ENCODE peak calls at places on chromosomes 13 and 19, in four cellular contexts. One of them, this sample, is unnamed.

GRCh38 chr19:47618771-47619170 is 9.8 kb downstream of the BICRA start:
- DNase-seq in IMR-90: peak
- DNase-seq in A549: no peak
- DNase-seq in HepG2: no peak
- DNase-seq in this sample: no peak

GRCh38 chr19:7977021-7977722 is 28.3 kb downstream of the ELAVL1 start:
- DNase-seq in IMR-90: no peak
- DNase-seq in A549: no peak
- DNase-seq in HepG2: no peak
- DNase-seq in this sample: no peak

GRCh38 chr13:104773775-104774174 is 1707.6 kb upstream of the SLC10A2 start:
- DNase-seq in IMR-90: peak
- DNase-seq in A549: peak
- DNase-seq in HepG2: peak
- DNase-seq in this sample: peak

GRCh38 chr13:50198508-50198907 is 183.3 kb downstream of the KCNRG start:
- DNase-seq in IMR-90: peak
- DNase-seq in A549: no peak
- DNase-seq in HepG2: no peak
- DNase-seq in this sample: no peak

GRCh38 chr13:77565635-77566034 is 30.1 kb downstream of the SCEL start:
- DNase-seq in IMR-90: peak
- DNase-seq in A549: peak
- DNase-seq in HepG2: peak
- DNase-seq in this sample: peak

GRCh38 chr13:61880576-61881283 is 465.1 kb upstream of the PCDH20 start:
- DNase-seq in IMR-90: peak
- DNase-seq in A549: no peak
- DNase-seq in HepG2: peak
- DNase-seq in this sample: peak

GRCh38 chr13:27131202-27131623 is 40.4 kb downstream of the USP12 start:
- DNase-seq in IMR-90: peak
- DNase-seq in A549: no peak
- DNase-seq in HepG2: no peak
- DNase-seq in this sample: peak

GRCh38 chr19:28823338-28823961 is 389.5 kb downstream of the UQCRFS1 start:
- DNase-seq in IMR-90: no peak
- DNase-seq in A549: no peak
- DNase-seq in HepG2: no peak
- DNase-seq in this sample: no peak

GRCh38 chr13:112182831-112183543 is 116.0 kb downstream of the SOX1 start:
- DNase-seq in IMR-90: no peak
- DNase-seq in A549: no peak
- DNase-seq in HepG2: peak
- DNase-seq in this sample: no peak

GRCh38 chr19:51702754-51703654 is 9.9 kb downstream of the SPACA6 start:
- DNase-seq in IMR-90: no peak
- DNase-seq in A549: no peak
- DNase-seq in HepG2: no peak
- DNase-seq in this sample: no peak

GRCh38 chr19:38665950-38666661 is 18.7 kb downstream of the ACTN4 start:
- DNase-seq in IMR-90: peak
- DNase-seq in A549: no peak
- DNase-seq in HepG2: peak
- DNase-seq in this sample: no peak

GRCh38 chr13:29059837-29060236 is 239.7 kb downstream of the MTUS2 start:
- DNase-seq in IMR-90: no peak
- DNase-seq in A549: no peak
- DNase-seq in HepG2: no peak
- DNase-seq in this sample: no peak

GRCh38 chr19:18895038-18895827 is 725 bp downstream of the CERS1 start:
- DNase-seq in IMR-90: no peak
- DNase-seq in A549: peak
- DNase-seq in HepG2: peak
- DNase-seq in this sample: peak

GRCh38 chr19:3585301-3586123 is at the start of gene GIPC3:
- DNase-seq in IMR-90: no peak
- DNase-seq in A549: no peak
- DNase-seq in HepG2: no peak
- DNase-seq in this sample: no peak

DNA sequence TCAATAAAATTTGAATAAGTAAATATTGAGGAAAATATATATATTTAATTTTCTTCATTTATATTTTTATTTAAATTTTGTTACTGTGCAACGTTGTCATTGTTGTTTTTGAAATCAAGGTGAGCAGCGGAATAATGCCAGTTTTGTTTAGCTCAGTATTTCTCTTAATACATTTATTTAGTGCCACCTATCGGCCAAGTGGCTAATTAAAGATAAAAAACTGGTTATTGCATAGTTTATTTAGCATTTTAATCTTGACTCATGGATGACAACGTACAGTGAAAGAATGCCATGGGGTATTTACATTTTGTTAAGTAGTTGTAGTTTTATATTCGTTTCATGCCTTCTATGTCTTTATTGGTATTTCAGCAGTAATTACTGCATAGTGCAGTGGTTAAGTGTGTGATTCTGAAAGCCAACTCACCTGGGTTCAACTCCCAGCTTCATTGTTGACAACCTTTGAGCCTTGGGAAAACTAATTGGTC is 265.9 kb downstream of the MYO16 start:
- DNase-seq in IMR-90: peak
- DNase-seq in A549: no peak
- DNase-seq in HepG2: peak
- DNase-seq in this sample: no peak
- TF ChIP-seq CEBPB in IMR-90: no peak
- TF ChIP-seq CEBPB in A549: no peak
- TF ChIP-seq CEBPB in HepG2: no peak
- TF ChIP-seq CEBPB in this sample: no peak

DNA sequence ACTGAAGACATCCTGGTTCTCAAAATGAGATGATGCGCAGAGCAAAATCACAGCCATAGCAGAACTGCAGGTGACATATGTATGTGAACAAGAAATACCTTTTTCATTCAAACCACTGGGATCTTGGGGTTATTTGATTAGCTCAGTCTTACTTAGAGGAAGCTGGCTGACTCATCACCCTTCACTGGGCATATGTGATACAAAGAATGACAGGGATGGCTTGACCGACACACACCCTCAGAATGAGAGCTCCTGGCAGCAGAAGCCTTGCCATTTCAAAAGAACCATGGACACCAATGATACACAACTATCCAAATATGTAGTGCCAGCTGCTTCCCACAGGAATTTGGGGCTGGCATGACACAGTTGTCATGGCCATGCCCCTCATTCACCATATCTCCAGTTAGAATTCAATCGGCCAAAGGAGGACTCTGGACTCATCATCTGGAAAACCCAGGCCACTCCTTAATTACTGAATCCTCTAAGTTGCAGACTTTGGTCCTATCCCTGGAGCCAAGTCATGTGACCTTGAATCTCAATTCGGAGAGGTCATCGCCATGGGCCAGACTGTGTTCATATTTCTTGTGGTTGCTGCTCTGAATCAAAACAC is 115.8 kb downstream of the KATNAL1 start:
- DNase-seq in IMR-90: peak
- DNase-seq in A549: no peak
- DNase-seq in HepG2: no peak
- DNase-seq in this sample: no peak
- TF ChIP-seq CEBPB in IMR-90: no peak
- TF ChIP-seq CEBPB in A549: no peak
- TF ChIP-seq CEBPB in HepG2: no peak
- TF ChIP-seq CEBPB in this sample: no peak

DNA sequence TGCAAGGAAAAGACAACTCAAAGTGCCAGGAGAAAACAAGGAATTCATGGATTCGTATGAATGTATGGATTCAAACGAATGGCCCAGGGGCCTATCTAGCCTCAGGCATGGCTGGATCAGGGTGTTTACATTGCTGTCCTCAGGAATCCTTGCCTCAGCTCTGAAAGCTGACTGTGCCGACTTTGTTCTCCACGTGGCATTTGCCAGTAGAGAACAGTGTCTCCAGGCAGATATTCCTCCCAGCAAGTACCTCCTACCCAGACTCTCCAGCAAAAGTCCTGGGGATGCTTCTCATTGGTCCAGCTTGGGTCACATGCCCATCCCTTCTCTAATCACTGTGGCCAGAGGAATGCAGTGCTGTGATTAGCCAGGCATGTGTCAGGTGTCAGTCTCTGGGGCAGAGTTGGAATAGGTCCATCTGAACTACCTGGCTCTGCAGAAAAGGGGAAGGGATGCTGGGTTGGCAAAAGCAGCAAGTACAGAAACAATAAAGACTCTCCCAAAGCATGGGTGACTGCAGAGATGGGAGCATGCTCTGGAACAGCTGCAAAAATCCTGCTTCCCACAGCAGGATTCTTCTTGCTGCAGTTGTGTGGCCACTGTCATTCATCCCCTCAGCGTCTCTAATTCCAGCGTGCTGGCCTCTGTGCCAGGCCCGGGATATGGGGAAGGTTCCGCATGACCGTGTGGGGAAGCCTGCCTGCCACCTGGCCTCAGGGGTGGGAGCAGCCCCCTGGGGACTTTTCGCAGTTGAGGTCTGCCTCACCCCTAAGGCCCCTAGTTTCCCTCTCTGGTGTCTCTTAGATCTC is 30.0 kb downstream of the CCNE1 start:
- DNase-seq in IMR-90: peak
- DNase-seq in A549: peak
- DNase-seq in HepG2: peak
- DNase-seq in this sample: peak
- TF ChIP-seq CEBPB in IMR-90: no peak
- TF ChIP-seq CEBPB in A549: no peak
- TF ChIP-seq CEBPB in HepG2: no peak
- TF ChIP-seq CEBPB in this sample: no peak

GRCh38 chr19:20154636-20155035 is 12.4 kb upstream of the ZNF486 start:
- DNase-seq in IMR-90: no peak
- DNase-seq in A549: no peak
- DNase-seq in HepG2: no peak
- DNase-seq in this sample: no peak
- TF ChIP-seq CEBPB in IMR-90: no peak
- TF ChIP-seq CEBPB in A549: no peak
- TF ChIP-seq CEBPB in HepG2: no peak
- TF ChIP-seq CEBPB in this sample: no peak

DNA sequence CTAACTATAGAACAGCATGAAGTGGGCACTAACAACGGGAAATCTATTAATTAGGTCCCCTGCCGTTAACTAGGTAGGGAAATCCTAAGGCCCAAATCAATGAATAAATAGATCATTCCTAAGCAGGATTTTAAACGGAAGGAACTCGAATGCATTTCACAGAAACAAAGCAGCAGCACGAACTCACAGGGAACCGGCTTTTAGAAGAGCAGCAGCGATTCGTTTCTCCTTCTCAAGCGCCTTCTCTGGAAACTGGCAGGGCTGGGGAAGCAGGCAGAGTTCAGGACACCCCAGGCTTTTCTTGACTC is 786 bp downstream of the ZFP30 start:
- DNase-seq in IMR-90: peak
- DNase-seq in A549: peak
- DNase-seq in HepG2: no peak
- DNase-seq in this sample: no peak
- TF ChIP-seq CEBPB in IMR-90: no peak
- TF ChIP-seq CEBPB in A549: no peak
- TF ChIP-seq CEBPB in HepG2: no peak
- TF ChIP-seq CEBPB in this sample: no peak

DNA sequence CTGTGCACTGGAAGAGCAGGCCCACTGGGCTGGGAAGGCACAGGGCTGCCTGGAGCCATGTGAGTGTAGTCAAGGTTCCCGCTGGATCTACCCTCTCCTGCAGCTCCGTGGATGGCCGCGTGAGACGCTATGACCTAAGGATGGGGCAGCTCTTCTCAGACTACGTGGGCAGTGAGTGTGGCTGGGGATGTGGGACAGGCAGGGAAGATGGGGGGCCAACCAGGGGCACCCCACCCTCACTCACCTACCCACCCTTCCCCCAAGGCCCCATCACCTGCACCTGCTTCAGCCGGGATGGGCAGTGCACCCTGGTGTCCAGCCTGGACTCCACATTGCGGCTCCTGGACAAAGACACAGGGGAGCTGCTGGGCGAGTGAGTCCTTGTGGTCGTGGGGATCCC is 6.1 kb downstream of the WDR83 start:
- DNase-seq in IMR-90: no peak
- DNase-seq in A549: no peak
- DNase-seq in HepG2: no peak
- DNase-seq in this sample: no peak
- TF ChIP-seq CEBPB in IMR-90: no peak
- TF ChIP-seq CEBPB in A549: no peak
- TF ChIP-seq CEBPB in HepG2: no peak
- TF ChIP-seq CEBPB in this sample: no peak

GRCh38 chr13:51249767-51250741 is 27.9 kb downstream of the FAM124A start:
- DNase-seq in IMR-90: no peak
- DNase-seq in A549: peak
- DNase-seq in HepG2: peak
- DNase-seq in this sample: peak
- TF ChIP-seq CEBPB in IMR-90: no peak
- TF ChIP-seq CEBPB in A549: no peak
- TF ChIP-seq CEBPB in HepG2: no peak
- TF ChIP-seq CEBPB in this sample: no peak

This sample was measured in HCT116.